ENCODE peak calls at places on chromosomes 3 and 15, in nine cellular contexts. U, F, D, K, E, Y, B, W and L are unnamed samples.

GRCh38 chr3:53216723-53217122 is 39.1 kb downstream of the TKT start:
- DNase-seq in U (no peak), F (no peak), D (no peak), K (no peak), E (no peak), Y (no peak), B (no peak), W (no peak), L (no peak)

GRCh38 chr3:193842029-193842782 is 249.2 kb downstream of the OPA1 start:
- DNase-seq in U (no peak), F (no peak), D (no peak), K (peak), E (no peak), Y (no peak), B (no peak), W (peak), L (no peak)

GRCh38 chr15:68666120-68666811 is 87.5 kb downstream of the CORO2B start:
- DNase-seq in U (no peak), F (no peak), D (no peak), K (no peak), E (no peak), Y (no peak), B (peak), W (no peak), L (no peak)

GRCh38 chr3:101690972-101691371 is 4.5 kb upstream of the RPL24 start:
- DNase-seq in U (no peak), F (no peak), D (no peak), K (no peak), E (no peak), Y (no peak), B (no peak), W (peak), L (no peak)

GRCh38 chr15:74845208-74845568 is 2.2 kb upstream of the ULK3 start:
- DNase-seq in U (no peak), F (no peak), D (no peak), K (no peak), E (no peak), Y (no peak), B (peak), W (no peak), L (peak)

GRCh38 chr3:133838296-133838789 is 32.7 kb downstream of the SRPRB start:
- DNase-seq in U (no peak), F (no peak), D (no peak), K (no peak), E (no peak), Y (no peak), B (no peak), W (no peak), L (no peak)

GRCh38 chr3:46359748-46360509 is 6.0 kb downstream of the CCR2 start:
- DNase-seq in U (no peak), F (peak), D (no peak), K (peak), E (no peak), Y (no peak), B (no peak), W (no peak), L (no peak)

GRCh38 chr3:72597756-72598195 is 250.5 kb downstream of the SHQ1 start:
- DNase-seq in U (no peak), F (no peak), D (no peak), K (no peak), E (no peak), Y (peak), B (no peak), W (no peak), L (no peak)

GRCh38 chr15:27449940-27450339 is 479.0 kb downstream of the GABRG3 start:
- DNase-seq in U (no peak), F (no peak), D (no peak), K (no peak), E (no peak), Y (peak), B (no peak), W (no peak), L (no peak)

GRCh38 chr3:16461463-16462245 is 51.8 kb downstream of the RFTN1 start:
- DNase-seq in U (no peak), F (no peak), D (no peak), K (no peak), E (no peak), Y (no peak), B (no peak), W (no peak), L (no peak)

GRCh38 chr15:53978248-53978906 is at the start of gene UNC13C:
- DNase-seq in U (no peak), F (no peak), D (no peak), K (no peak), E (peak), Y (no peak), B (no peak), W (no peak), L (peak)

GRCh38 chr15:52247032-52247431 is 48.6 kb downstream of the MYO5C start:
- DNase-seq in U (no peak), F (peak), D (no peak), K (no peak), E (no peak), Y (peak), B (no peak), W (no peak), L (no peak)

GRCh38 chr3:34895841-34896240 is 743.5 kb upstream of the ARPP21 start:
- DNase-seq in U (no peak), F (no peak), D (no peak), K (no peak), E (no peak), Y (no peak), B (no peak), W (no peak), L (no peak)

GRCh38 chr3:152405915-152406802 is 137.4 kb downstream of the MBNL1 start:
- DNase-seq in U (no peak), F (peak), D (no peak), K (no peak), E (no peak), Y (peak), B (no peak), W (no peak), L (no peak)

GRCh38 chr15:52790166-52790708 is at the start of gene ONECUT1:
- DNase-seq in U (no peak), F (peak), D (peak), K (no peak), E (peak), Y (peak), B (peak), W (peak), L (peak)

GRCh38 chr3:107846282-107846852 is 244.5 kb downstream of the CD47 start:
- DNase-seq in U (peak), F (peak), D (peak), K (no peak), E (peak), Y (peak), B (no peak), W (peak), L (peak)

GRCh38 chr3:184361932-184362667 is 590 bp downstream of the POLR2H start:
- DNase-seq in U (peak), F (peak), D (peak), K (no peak), E (peak), Y (no peak), B (peak), W (peak), L (peak)

GRCh38 chr3:35070088-35070487 is 569.2 kb upstream of the ARPP21 start:
- DNase-seq in U (no peak), F (no peak), D (no peak), K (no peak), E (no peak), Y (no peak), B (no peak), W (no peak), L (no peak)

GRCh38 chr3:101229681-101230080 is 90.7 kb downstream of the IMPG2 start:
- DNase-seq in U (no peak), F (no peak), D (no peak), K (no peak), E (no peak), Y (peak), B (no peak), W (no peak), L (no peak)

GRCh38 chr3:12822725-12823373 is 18.5 kb downstream of the RPL32 start:
- DNase-seq in U (no peak), F (peak), D (no peak), K (no peak), E (no peak), Y (peak), B (no peak), W (no peak), L (no peak)

GRCh38 chr15:90266485-90266884 is 1.0 kb downstream of the NGRN start:
- DNase-seq in U (no peak), F (no peak), D (no peak), K (no peak), E (no peak), Y (peak), B (peak), W (no peak), L (no peak)

GRCh38 chr15:97036301-97036700 is 705.8 kb downstream of the NR2F2 start:
- DNase-seq in U (no peak), F (peak), D (no peak), K (no peak), E (no peak), Y (no peak), B (no peak), W (no peak), L (no peak)

GRCh38 chr3:129827765-129828164 is 65.7 kb downstream of the TMCC1 start:
- DNase-seq in U (no peak), F (no peak), D (no peak), K (peak), E (no peak), Y (no peak), B (peak), W (peak), L (no peak)

GRCh38 chr15:74134387-74135027 is 4.1 kb downstream of the ISLR2 start:
- DNase-seq in U (no peak), F (peak), D (peak), K (no peak), E (peak), Y (no peak), B (no peak), W (no peak), L (peak)

GRCh38 chr15:84082739-84083138 is 152.8 kb upstream of the GOLGA6L4 start:
- DNase-seq in U (no peak), F (peak), D (no peak), K (no peak), E (no peak), Y (peak), B (no peak), W (no peak), L (no peak)

GRCh38 chr3:23455775-23456174 is 252.6 kb downstream of the UBE2E2 start:
- DNase-seq in U (no peak), F (peak), D (no peak), K (no peak), E (no peak), Y (peak), B (no peak), W (no peak), L (no peak)

GRCh38 chr3:9785602-9786001 is 6.7 kb downstream of the TADA3 start:
- DNase-seq in U (no peak), F (no peak), D (no peak), K (no peak), E (no peak), Y (no peak), B (no peak), W (no peak), L (no peak)

GRCh38 chr3:9786209-9786739 is 6.0 kb downstream of the TADA3 start:
- DNase-seq in U (no peak), F (no peak), D (no peak), K (no peak), E (no peak), Y (no peak), B (no peak), W (no peak), L (no peak)

GRCh38 chr3:9784876-9785443 is 7.3 kb downstream of the TADA3 start:
- DNase-seq in U (no peak), F (no peak), D (no peak), K (no peak), E (no peak), Y (peak), B (no peak), W (no peak), L (no peak)

GRCh38 chr3:9787714-9788113 is 4.6 kb downstream of the TADA3 start:
- DNase-seq in U (no peak), F (no peak), D (no peak), K (no peak), E (no peak), Y (no peak), B (no peak), W (no peak), L (no peak)

GRCh38 chr3:9786825-9787654 is 5.2 kb downstream of the TADA3 start:
- DNase-seq in U (no peak), F (no peak), D (no peak), K (no peak), E (no peak), Y (no peak), B (no peak), W (no peak), L (no peak)
- TF ChIP-seq CTCF in U (no peak), F (peak), D (no peak), K (peak), E (peak), Y (peak), B (no peak), W (peak), L (no peak)

GRCh38 chr15:79007066-79007465 is 62.2 kb upstream of the CTSH start:
- DNase-seq in U (peak), F (peak), D (no peak), K (no peak), E (peak), Y (peak), B (peak), W (no peak), L (peak)
- TF ChIP-seq CTCF in U (peak), F (peak), D (no peak), K (peak), E (peak), Y (peak), B (peak), W (peak), L (peak)

DNA sequence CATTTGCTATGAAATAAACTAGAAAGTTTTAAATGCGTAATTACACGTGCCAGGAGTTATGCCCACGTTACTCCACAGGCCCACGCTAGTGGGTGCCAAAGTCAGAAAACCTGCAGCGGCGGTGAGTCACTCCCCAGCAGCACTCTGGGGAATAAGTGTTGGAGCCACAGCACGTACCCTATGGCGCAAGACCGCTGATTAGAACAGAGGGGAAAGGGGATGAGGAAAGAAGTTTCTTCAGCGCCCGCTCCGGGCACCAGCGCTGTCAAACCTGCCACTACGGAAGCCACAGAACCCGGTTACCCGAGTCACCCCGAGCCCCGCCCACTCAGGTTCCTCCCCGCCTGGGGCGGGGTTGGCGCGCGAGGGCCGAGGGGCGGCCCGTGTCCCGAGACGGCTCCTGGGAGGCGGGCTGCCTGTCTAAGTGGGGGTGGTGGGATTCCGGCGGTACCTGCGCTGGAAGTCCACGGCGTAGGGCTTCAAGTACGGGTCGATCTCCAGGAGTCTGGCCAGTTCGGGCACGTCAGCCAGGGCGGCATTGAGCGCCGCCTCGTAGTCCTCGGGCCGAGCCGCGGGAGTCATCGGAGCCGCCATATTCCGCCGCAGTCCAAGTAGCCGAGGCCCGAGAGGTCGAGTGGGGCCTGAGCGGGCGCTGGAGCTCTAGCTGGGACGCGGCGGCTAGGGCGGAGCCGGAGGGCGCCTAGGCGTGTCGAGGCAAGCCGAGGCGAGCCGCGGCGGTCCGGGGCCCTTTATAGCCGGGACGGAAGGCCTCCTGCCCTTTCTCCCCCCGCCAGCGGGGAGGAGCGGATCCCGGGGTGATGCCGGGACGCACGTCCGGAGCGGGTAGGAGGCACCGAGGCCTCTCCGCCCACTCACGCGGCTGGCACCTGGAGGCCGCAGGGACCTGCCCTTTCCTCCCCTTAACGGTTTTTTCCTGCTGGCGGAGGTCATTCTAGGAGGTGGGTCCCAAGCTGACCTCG is at the start of gene GBE1:
- DNase-seq in U (peak), F (peak), D (peak), K (peak), E (peak), Y (peak), B (peak), W (peak), L (peak)
- TF ChIP-seq CTCF in U (peak), F (peak), D (no peak), K (peak), E (no peak), Y (peak), B (peak), W (peak), L (peak)

DNA sequence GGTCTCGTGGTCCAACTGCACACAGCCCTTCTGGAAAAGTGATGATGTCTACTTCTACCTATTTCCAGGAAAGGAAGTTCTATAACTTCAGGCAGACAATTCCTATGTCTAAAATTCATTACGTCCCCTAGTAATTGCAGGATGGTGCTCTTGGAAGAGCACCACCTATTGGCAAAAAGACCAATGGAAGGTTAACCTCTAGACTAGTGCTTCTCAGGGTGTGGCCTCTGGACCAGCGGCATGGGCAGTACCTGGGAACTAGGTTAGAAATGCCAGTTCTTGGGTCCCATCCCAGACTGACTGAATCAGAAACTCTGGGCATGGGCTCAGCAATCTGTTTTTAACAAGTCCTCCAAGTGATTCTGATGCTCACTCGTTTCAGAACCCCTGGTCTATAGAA is 258.3 kb upstream of the ICE2 start:
- DNase-seq in U (no peak), F (no peak), D (no peak), K (no peak), E (no peak), Y (no peak), B (no peak), W (no peak), L (no peak)
- TF ChIP-seq CTCF in U (no peak), F (no peak), D (no peak), K (peak), E (no peak), Y (no peak), B (no peak), W (no peak), L (no peak)

GRCh38 chr15:45263854-45264253 is 11.8 kb downstream of the SLC28A2 start:
- DNase-seq in U (no peak), F (no peak), D (no peak), K (no peak), E (no peak), Y (no peak), B (no peak), W (no peak), L (no peak)

GRCh38 chr15:45265506-45265905 is 13.5 kb downstream of the SLC28A2 start:
- DNase-seq in U (no peak), F (no peak), D (no peak), K (no peak), E (no peak), Y (no peak), B (no peak), W (no peak), L (no peak)

GRCh38 chr15:45262906-45263456 is 10.9 kb downstream of the SLC28A2 start:
- DNase-seq in U (no peak), F (no peak), D (no peak), K (no peak), E (no peak), Y (no peak), B (no peak), W (no peak), L (no peak)

GRCh38 chr15:45268135-45268534 is 16.1 kb downstream of the SLC28A2 start:
- DNase-seq in U (no peak), F (no peak), D (no peak), K (no peak), E (no peak), Y (no peak), B (no peak), W (no peak), L (no peak)
- TF ChIP-seq CTCF in U (no peak), F (no peak), D (no peak), K (peak), E (no peak), Y (no peak), B (no peak), W (no peak), L (no peak)

GRCh38 chr15:41878355-41878699 is 15.5 kb downstream of the SPTBN5 start:
- DNase-seq in U (peak), F (no peak), D (no peak), K (no peak), E (no peak), Y (no peak), B (no peak), W (no peak), L (no peak)

GRCh38 chr15:41876689-41877088 is 17.2 kb downstream of the SPTBN5 start:
- DNase-seq in U (no peak), F (no peak), D (no peak), K (no peak), E (no peak), Y (no peak), B (peak), W (no peak), L (no peak)

GRCh38 chr15:41879321-41879845 is 14.5 kb downstream of the SPTBN5 start:
- DNase-seq in U (no peak), F (no peak), D (no peak), K (no peak), E (no peak), Y (no peak), B (no peak), W (no peak), L (no peak)

GRCh38 chr15:41876007-41876406 is 17.8 kb downstream of the SPTBN5 start:
- DNase-seq in U (no peak), F (no peak), D (no peak), K (no peak), E (no peak), Y (no peak), B (peak), W (no peak), L (no peak)

DNA sequence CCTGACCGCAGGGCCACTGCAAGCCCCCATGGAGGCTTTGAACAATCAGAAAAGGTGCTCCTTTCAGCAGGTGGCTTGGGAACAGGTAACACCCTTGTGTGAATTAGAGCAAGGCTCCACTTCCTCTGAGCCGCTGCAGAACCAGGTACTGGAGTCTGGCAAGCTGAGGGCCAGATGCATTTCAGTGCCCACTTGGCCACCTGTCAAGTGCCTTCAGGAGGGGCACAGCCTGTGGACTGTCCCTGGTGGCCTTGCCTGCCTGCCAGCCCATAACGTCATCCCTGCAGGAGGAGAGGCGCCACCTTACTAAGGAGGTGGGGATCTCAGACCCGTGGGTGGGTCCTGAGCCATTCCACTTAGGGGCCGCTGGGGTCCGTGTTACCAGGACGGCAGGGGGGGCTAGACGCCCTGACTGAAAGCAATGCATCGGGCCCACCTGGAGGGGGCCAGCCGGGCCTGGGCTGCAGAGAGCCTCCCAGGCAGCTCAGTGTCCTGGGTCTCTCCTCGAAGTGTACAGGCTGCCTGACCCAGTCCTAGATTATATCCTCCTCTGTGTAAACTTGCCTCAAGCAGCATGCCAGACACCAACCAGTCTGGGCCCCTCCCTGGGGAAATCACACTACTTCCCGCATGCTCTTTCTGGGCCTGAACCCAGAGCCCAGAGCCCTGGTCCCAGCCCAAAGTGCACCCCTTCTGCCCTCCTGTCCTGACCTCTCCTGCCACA is 16.1 kb downstream of the SPTBN5 start:
- DNase-seq in U (no peak), F (no peak), D (no peak), K (no peak), E (no peak), Y (no peak), B (peak), W (no peak), L (no peak)
- TF ChIP-seq CTCF in U (no peak), F (no peak), D (no peak), K (no peak), E (no peak), Y (no peak), B (no peak), W (no peak), L (no peak)

GRCh38 chr3:181941250-181941649 is 229.5 kb downstream of the SOX2 start:
- DNase-seq in U (no peak), F (no peak), D (no peak), K (no peak), E (no peak), Y (no peak), B (no peak), W (no peak), L (no peak)
- TF ChIP-seq CTCF in U (no peak), F (no peak), D (no peak), K (no peak), E (no peak), Y (no peak), B (no peak), W (no peak), L (no peak)